ENCODE peak calls at places on chromosomes 2 and 18, in four cellular contexts. One of them, this sample, is unnamed.

GRCh38 chr18:71136487-71136886 is 847.6 kb downstream of the SOCS6 start:
- DNase-seq in cardiac muscle cell: no peak
- DNase-seq in uterus: no peak
- DNase-seq in PC-9: no peak
- DNase-seq in this sample: no peak

GRCh38 chr2:172173307-172173706 is 70.6 kb upstream of the DLX2 start:
- DNase-seq in cardiac muscle cell: no peak
- DNase-seq in uterus: no peak
- DNase-seq in PC-9: no peak
- DNase-seq in this sample: no peak

GRCh38 chr2:55733335-55733734 is 39.7 kb upstream of the PNPT1 start:
- DNase-seq in cardiac muscle cell: peak; percentile 16
- DNase-seq in uterus: no peak
- DNase-seq in PC-9: no peak
- DNase-seq in this sample: no peak

GRCh38 chr2:101860157-101860556 is 131.6 kb upstream of the IL1R2 start:
- DNase-seq in cardiac muscle cell: no peak
- DNase-seq in uterus: no peak
- DNase-seq in PC-9: no peak
- DNase-seq in this sample: no peak

GRCh38 chr18:10340821-10341220 is 113.6 kb upstream of the APCDD1 start:
- DNase-seq in cardiac muscle cell: no peak
- DNase-seq in uterus: no peak
- DNase-seq in PC-9: no peak
- DNase-seq in this sample: no peak

GRCh38 chr2:140880573-140880972 is 1250.2 kb downstream of the LRP1B start:
- DNase-seq in cardiac muscle cell: no peak
- DNase-seq in uterus: no peak
- DNase-seq in PC-9: no peak
- DNase-seq in this sample: no peak

GRCh38 chr2:122831644-122832043 is 1076.2 kb downstream of the TSN start:
- DNase-seq in cardiac muscle cell: peak; percentile 47
- DNase-seq in uterus: no peak
- DNase-seq in PC-9: no peak
- DNase-seq in this sample: no peak

GRCh38 chr2:237140689-237141285 is 55.1 kb downstream of the COPS8 start:
- DNase-seq in cardiac muscle cell: no peak
- DNase-seq in uterus: peak; percentile 82
- DNase-seq in PC-9: no peak
- DNase-seq in this sample: no peak

GRCh38 chr2:120338015-120338414 is 7.9 kb upstream of the INHBB start:
- DNase-seq in cardiac muscle cell: no peak
- DNase-seq in uterus: no peak
- DNase-seq in PC-9: no peak
- DNase-seq in this sample: no peak

GRCh38 chr2:3959372-3959771 is 256.0 kb downstream of the DCDC2C start:
- DNase-seq in cardiac muscle cell: peak; percentile 33
- DNase-seq in uterus: no peak
- DNase-seq in PC-9: peak; percentile 56
- DNase-seq in this sample: no peak

GRCh38 chr2:33681333-33681732 is 82.2 kb upstream of the FAM98A start:
- DNase-seq in cardiac muscle cell: no peak
- DNase-seq in uterus: no peak
- DNase-seq in PC-9: no peak
- DNase-seq in this sample: no peak

GRCh38 chr2:240225660-240226475 is 85.4 kb upstream of the OTOS start:
- DNase-seq in cardiac muscle cell: no peak
- DNase-seq in uterus: no peak
- DNase-seq in PC-9: no peak
- DNase-seq in this sample: no peak

GRCh38 chr18:41391616-41392610 is 563.1 kb upstream of the PIK3C3 start:
- DNase-seq in cardiac muscle cell: peak; percentile 85
- DNase-seq in uterus: no peak
- DNase-seq in PC-9: no peak
- DNase-seq in this sample: no peak

GRCh38 chr2:51368250-51368649 is 336.3 kb upstream of the NRXN1 start:
- DNase-seq in cardiac muscle cell: no peak
- DNase-seq in uterus: no peak
- DNase-seq in PC-9: no peak
- DNase-seq in this sample: no peak

GRCh38 chr2:232481322-232482140 is 6.1 kb downstream of the ECEL1 start:
- DNase-seq in cardiac muscle cell: no peak
- DNase-seq in uterus: no peak
- DNase-seq in PC-9: no peak
- DNase-seq in this sample: no peak

GRCh38 chr18:41594582-41594981 is 360.5 kb upstream of the PIK3C3 start:
- DNase-seq in cardiac muscle cell: peak; percentile 55
- DNase-seq in uterus: no peak
- DNase-seq in PC-9: no peak
- DNase-seq in this sample: no peak

DNA sequence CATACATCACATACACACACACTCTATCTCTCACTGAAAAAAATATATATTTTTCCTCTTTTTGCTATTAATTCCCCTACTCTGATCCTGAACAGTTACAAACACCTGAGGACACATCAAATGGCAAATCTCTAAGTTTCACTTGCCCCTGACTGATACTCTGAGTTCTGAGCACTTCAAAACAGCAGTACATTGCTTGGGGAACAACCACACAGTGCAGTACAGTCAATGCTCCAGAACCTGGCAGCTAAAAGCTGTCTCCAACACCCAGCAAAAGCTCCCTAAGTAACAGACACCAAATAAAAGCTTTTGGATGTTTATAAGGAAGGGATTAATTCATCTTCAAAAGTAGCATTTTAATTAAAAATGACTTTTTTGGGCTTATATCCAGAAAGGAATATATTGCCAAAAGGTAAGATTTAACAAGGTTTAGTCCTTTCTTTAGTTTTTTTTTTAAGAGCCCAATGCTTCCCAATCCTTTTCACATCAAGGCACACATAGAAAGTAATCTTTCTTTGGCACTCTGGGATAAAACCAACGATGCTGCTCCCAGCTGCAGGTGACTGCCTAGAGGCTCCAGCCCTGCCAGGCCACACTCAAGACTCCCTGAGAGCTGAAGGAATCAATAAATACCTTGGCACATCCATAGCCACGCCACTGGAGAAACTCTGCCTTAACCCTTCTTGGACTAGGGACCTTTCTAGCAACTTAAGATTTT is 164.9 kb upstream of the ZFP36L2 start:
- DNase-seq in cardiac muscle cell: no peak
- DNase-seq in uterus: no peak
- DNase-seq in PC-9: no peak
- DNase-seq in this sample: no peak
- H3K4me1 ChIP-seq in cardiac muscle cell: no peaks in the 10 kb centered on the region
- H3K4me1 ChIP-seq in uterus: peaks cover 15% of the 10 kb centered on the region
- H3K4me1 ChIP-seq in PC-9: peaks cover 6% of the 10 kb centered on the region
- H3K4me1 ChIP-seq in this sample: peaks cover 20% of the 10 kb centered on the region

DNA sequence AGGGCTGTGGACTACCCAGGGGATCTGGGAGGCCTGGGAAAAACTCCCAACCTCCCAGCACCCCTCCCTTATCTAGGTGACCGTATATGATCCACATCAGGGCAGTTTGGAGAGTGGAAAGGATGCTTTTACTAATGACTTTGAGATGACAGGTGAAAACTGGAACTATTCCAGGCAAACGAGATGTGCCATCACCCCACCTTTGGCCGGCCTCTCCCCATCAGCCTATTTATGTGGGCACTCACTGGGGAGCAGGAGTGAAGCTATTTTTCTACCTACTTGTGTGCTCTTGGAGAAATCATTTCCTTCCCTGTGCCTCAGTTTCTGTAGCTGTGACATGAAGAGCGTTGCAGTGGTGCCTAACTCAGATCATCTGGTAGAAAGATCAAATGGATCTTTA is 107.2 kb downstream of the SMAD7 start:
- DNase-seq in cardiac muscle cell: no peak
- DNase-seq in uterus: no peak
- DNase-seq in PC-9: no peak
- DNase-seq in this sample: no peak
- H3K4me1 ChIP-seq in cardiac muscle cell: peaks cover 46% of the 10 kb centered on the region
- H3K4me1 ChIP-seq in uterus: no peaks in the 10 kb centered on the region
- H3K4me1 ChIP-seq in PC-9: peaks cover 46% of the 10 kb centered on the region
- H3K4me1 ChIP-seq in this sample: peaks cover 61% of the 10 kb centered on the region

GRCh38 chr2:113258748-113259147 is 20.0 kb downstream of the PAX8 start:
- DNase-seq in cardiac muscle cell: no peak
- DNase-seq in uterus: no peak
- DNase-seq in PC-9: no peak
- DNase-seq in this sample: no peak
- H3K4me1 ChIP-seq in cardiac muscle cell: no peaks in the 10 kb centered on the region
- H3K4me1 ChIP-seq in uterus: no peaks in the 10 kb centered on the region
- H3K4me1 ChIP-seq in PC-9: no peaks in the 10 kb centered on the region
- H3K4me1 ChIP-seq in this sample: no peaks in the 10 kb centered on the region

GRCh38 chr2:109175350-109175678 is 46.3 kb downstream of the SH3RF3 start:
- DNase-seq in cardiac muscle cell: no peak
- DNase-seq in uterus: no peak
- DNase-seq in PC-9: no peak
- DNase-seq in this sample: peak; percentile 54
- H3K4me1 ChIP-seq in cardiac muscle cell: peaks cover 5% of the 10 kb centered on the region
- H3K4me1 ChIP-seq in uterus: peaks cover 3% of the 10 kb centered on the region
- H3K4me1 ChIP-seq in PC-9: peaks cover 11% of the 10 kb centered on the region
- H3K4me1 ChIP-seq in this sample: peaks cover 57% of the 10 kb centered on the region

DNA sequence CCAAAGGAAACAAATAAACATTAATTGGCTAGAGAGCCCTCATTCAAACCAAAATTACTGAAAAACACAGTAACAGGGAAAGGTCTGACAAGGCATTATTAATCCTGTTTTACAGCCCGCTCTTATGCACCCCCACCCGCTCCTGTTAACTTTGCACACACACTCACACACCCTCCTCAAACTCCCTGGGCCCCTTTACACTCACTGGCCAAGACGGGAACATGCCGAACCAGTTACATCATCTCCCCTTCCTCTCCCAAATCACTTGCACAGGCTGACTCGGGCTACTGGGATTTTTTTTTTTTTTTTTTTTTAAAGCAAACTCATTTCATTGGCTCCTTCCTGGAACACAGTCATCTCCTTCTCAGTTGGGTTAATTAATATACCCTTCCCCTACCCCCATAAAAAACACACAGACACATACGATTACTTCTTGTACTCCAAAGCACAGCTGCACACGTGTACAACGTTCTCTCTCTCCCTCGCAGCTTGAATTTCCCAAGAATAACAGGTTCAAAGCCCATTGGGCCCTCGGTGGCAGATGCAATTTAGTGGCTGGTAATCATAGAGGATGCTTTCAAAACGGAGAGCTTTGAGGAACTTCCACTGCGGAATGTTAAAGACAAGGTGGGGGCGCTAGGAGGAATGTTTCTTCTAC is 31.8 kb downstream of the KLF7 start:
- DNase-seq in cardiac muscle cell: peak; percentile 96
- DNase-seq in uterus: peak; percentile 94
- DNase-seq in PC-9: no peak
- DNase-seq in this sample: peak; percentile 90
- H3K4me1 ChIP-seq in cardiac muscle cell: peaks cover 14% of the 10 kb centered on the region
- H3K4me1 ChIP-seq in uterus: peaks cover 32% of the 10 kb centered on the region
- H3K4me1 ChIP-seq in PC-9: no peaks in the 10 kb centered on the region
- H3K4me1 ChIP-seq in this sample: peaks cover 76% of the 10 kb centered on the region

GRCh38 chr2:10052216-10052615 is 8.9 kb downstream of the KLF11 start:
- DNase-seq in cardiac muscle cell: no peak
- DNase-seq in uterus: no peak
- DNase-seq in PC-9: no peak
- DNase-seq in this sample: no peak
- H3K4me1 ChIP-seq in cardiac muscle cell: peaks cover 8% of the 10 kb centered on the region
- H3K4me1 ChIP-seq in uterus: peaks cover 7% of the 10 kb centered on the region
- H3K4me1 ChIP-seq in PC-9: peaks cover 10% of the 10 kb centered on the region
- H3K4me1 ChIP-seq in this sample: no peaks in the 10 kb centered on the region